ENCODE peak calls at places on chromosomes 6 and 20, in eight cellular contexts. J, L, W, T, F, M, A and C are unnamed samples.

GRCh38 chr20:24402234-24402633 is 67.2 kb upstream of the SYNDIG1 start:
- DNase-seq in J (no peak), L (no peak), W (no peak), T (no peak), F (no peak), M (no peak), A (no peak), C (no peak)

GRCh38 chr6:13398421-13398994 is 70.2 kb upstream of the TBC1D7 start:
- DNase-seq in J (no peak), L (no peak), W (no peak), T (no peak), F (no peak), M (peak), A (no peak), C (no peak)

GRCh38 chr6:30690403-30691207 is at the start of gene NRM:
- DNase-seq in J (peak), L (peak), W (peak), T (peak), F (peak), M (peak), A (peak), C (peak)

GRCh38 chr20:57071283-57071701 is 195.1 kb downstream of the BMP7 start:
- DNase-seq in J (no peak), L (no peak), W (no peak), T (no peak), F (no peak), M (peak), A (no peak), C (no peak)

GRCh38 chr6:148760568-148761531 is 14.0 kb downstream of the UST start:
- DNase-seq in J (peak), L (no peak), W (peak), T (peak), F (peak), M (peak), A (no peak), C (no peak)

GRCh38 chr20:48052492-48052870 is 267.2 kb upstream of the SULF2 start:
- DNase-seq in J (no peak), L (no peak), W (peak), T (peak), F (no peak), M (no peak), A (no peak), C (no peak)

GRCh38 chr6:151255811-151256210 is 16.0 kb downstream of the AKAP12 start:
- DNase-seq in J (no peak), L (no peak), W (no peak), T (no peak), F (no peak), M (no peak), A (no peak), C (no peak)

GRCh38 chr6:161921602-161922400 is 647.9 kb upstream of the AGPAT4 start:
- DNase-seq in J (peak), L (no peak), W (no peak), T (no peak), F (no peak), M (no peak), A (no peak), C (no peak)

GRCh38 chr6:11007715-11008608 is 36.1 kb downstream of the ELOVL2 start:
- DNase-seq in J (peak), L (no peak), W (peak), T (peak), F (no peak), M (no peak), A (no peak), C (no peak)

GRCh38 chr6:140711019-140711613 is 1336.7 kb upstream of the CITED2 start:
- DNase-seq in J (no peak), L (no peak), W (no peak), T (no peak), F (no peak), M (no peak), A (no peak), C (no peak)

GRCh38 chr6:154980273-154981070 is 14.6 kb upstream of the TIAM2 start:
- DNase-seq in J (no peak), L (no peak), W (no peak), T (no peak), F (no peak), M (no peak), A (no peak), C (no peak)

GRCh38 chr6:154969796-154970195 is 25.3 kb upstream of the TIAM2 start:
- DNase-seq in J (peak), L (no peak), W (peak), T (peak), F (no peak), M (no peak), A (no peak), C (no peak)

DNA sequence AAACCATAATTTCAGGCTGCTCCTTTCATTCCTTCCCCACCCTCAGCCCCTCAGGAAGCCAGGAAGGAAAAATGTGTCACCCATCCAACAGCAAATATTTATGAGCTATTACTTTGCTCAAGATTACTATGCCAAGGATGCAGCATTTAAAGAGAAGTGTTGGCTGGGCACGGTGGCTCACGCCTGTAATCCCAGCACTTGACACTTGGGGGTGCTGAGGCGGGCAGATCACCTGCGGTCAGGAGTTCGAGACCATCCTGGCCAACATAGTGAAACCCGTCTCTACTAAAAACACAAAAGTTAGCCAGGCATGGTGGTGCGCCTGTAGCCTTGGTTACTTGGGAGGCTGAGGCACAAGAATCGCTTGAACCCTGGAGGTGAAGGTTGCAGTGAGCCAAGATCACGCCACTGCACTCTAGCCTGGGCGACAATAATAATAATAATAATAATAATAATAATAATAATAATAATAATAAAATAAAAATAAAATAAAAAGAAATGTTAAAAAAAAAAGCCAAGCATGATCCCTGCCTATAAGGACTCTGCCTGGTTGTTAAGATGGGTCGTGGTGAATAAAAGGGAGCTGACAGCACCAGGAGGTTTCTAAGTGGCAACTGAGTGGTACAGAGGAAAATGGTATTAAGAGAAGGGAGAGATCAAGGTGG is 20.5 kb upstream of the TIAM2 start:
- DNase-seq in J (no peak), L (no peak), W (no peak), T (no peak), F (no peak), M (no peak), A (no peak), C (no peak)
- TF ChIP-seq CTCF in J (no peak), L (peak), W (peak), T (no peak), F (no peak), M (peak), A (no peak), C (no peak)

GRCh38 chr6:12147557-12148316 is 135.6 kb downstream of the HIVEP1 start:
- DNase-seq in J (peak), L (no peak), W (peak), T (no peak), F (no peak), M (no peak), A (no peak), C (no peak)
- TF ChIP-seq CTCF in J (peak), L (peak), W (peak), T (no peak), F (no peak), M (no peak), A (no peak), C (peak)

DNA sequence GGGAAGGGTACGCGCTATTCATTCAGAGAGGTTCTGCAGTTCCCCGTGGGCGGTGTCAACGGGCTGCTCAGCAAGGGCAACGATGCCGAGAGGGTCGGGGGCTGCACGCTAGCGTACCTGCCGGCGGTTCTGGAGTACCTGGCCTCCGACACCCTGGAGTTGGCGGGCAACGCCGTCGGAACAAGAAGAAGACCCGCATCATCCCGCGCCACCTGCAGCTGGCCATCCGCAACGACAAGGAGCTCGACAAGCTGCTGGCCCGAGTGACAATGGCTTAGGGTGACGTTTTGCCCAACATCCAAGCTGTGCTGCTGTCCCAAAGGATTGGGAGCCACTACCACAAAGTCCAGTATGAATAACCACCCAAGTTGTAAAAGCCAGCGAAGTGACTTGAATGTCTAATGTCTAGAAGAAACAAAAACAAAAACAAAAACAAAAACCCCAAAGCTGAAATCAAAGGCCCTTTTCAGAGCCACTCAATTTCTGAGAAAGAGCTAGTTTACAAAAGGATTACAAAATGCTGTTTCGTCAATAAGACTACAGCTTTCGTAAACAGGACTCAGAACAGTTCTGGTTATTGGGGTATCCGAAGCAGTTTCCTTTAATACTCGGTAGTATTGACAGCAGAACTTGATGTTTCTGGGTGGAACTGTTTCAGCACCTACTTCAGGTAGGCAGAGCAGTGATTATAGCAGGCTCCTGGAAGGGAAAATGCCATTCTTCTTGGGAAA is 21.9 kb upstream of the SLC17A4 start:
- DNase-seq in J (no peak), L (no peak), W (no peak), T (no peak), F (no peak), M (no peak), A (no peak), C (no peak)
- TF ChIP-seq CTCF in J (no peak), L (no peak), W (no peak), T (no peak), F (no peak), M (no peak), A (no peak), C (no peak)

DNA sequence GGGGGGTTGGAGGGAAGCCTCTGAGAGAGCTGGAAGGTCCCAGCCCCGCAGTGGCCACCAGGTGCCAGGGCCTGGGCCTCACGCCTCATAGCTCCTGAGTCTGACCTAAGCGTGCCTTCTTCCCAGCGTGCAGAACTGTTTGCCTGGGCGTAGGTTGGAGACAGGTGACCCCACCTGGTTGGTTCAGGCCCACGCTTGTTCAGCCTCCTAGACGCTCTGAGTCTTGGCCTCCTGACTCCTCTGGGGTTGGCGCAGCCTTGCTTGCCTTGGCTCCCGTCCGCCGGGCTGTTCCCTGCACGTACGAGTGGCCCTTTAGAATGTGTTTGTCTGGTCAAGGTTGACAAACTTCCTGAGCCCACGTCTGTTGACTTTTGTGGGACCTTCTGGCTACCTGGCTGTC is 70.8 kb downstream of the EYA2 start:
- DNase-seq in J (no peak), L (no peak), W (no peak), T (peak), F (no peak), M (no peak), A (no peak), C (no peak)
- TF ChIP-seq CTCF in J (no peak), L (no peak), W (no peak), T (no peak), F (no peak), M (no peak), A (no peak), C (no peak)

GRCh38 chr20:51636123-51636522 is 93.6 kb upstream of the NFATC2 start:
- DNase-seq in J (no peak), L (no peak), W (peak), T (peak), F (peak), M (no peak), A (no peak), C (no peak)
- TF ChIP-seq CTCF in J (no peak), L (no peak), W (no peak), T (no peak), F (no peak), M (no peak), A (no peak), C (no peak)